ENCODE peak calls at places on chromosomes 12 and 14, in six cellular contexts. B is endothelial cell, Y is cardiac muscle cell, U is GM13977, D is ecto neural progenitor cell, O is fibroblast of mammary gland. S is an unnamed sample.

GRCh38 chr12:30525171-30525570 is 170.5 kb downstream of the IPO8 start:
- DNase-seq in D (no peak), O (no peak), Y (no peak), B (no peak), U (no peak), S (no peak)

GRCh38 chr12:122001379-122002209 is 20.1 kb upstream of the BCL7A start:
- DNase-seq in B (no peak), O (no peak), U (no peak), D (no peak), Y (no peak), S (no peak)

GRCh38 chr12:58711968-58712367 is 208.3 kb downstream of the LRIG3 start:
- DNase-seq in D (no peak), U (no peak), O (peak; percentile 86), B (no peak), Y (no peak), S (no peak)

GRCh38 chr12:33439587-33440011 is at the start of gene SYT10:
- DNase-seq in B (peak; percentile 45), Y (peak; percentile 81), D (peak; percentile 86), O (no peak), U (peak; percentile 35), S (no peak)

GRCh38 chr14:97177635-97178034 is 380.5 kb downstream of the VRK1 start:
- DNase-seq in U (no peak), B (peak; percentile 11), Y (no peak), D (no peak), O (peak; percentile 71), S (no peak)

GRCh38 chr14:68244272-68244975 is 424.8 kb downstream of the RAD51B start:
- DNase-seq in Y (no peak), U (no peak), O (no peak), D (no peak), B (no peak), S (no peak)

GRCh38 chr12:111178194-111179081 is 190.5 kb downstream of the PHETA1 start:
- DNase-seq in B (no peak), U (no peak), D (no peak), Y (peak; percentile 22), O (no peak), S (no peak)

GRCh38 chr12:29398495-29398894 is 17.5 kb upstream of the ERGIC2 start:
- DNase-seq in U (peak; percentile 16), D (no peak), B (no peak), O (no peak), Y (no peak), S (no peak)

GRCh38 chr14:105424861-105425260 is 5.2 kb downstream of the MTA1 start:
- DNase-seq in O (no peak), Y (no peak), U (no peak), D (no peak), B (no peak), S (no peak)

GRCh38 chr12:25151476-25151875 is 43.5 kb downstream of the DNAI7 start:
- DNase-seq in Y (peak; percentile 35), D (no peak), U (no peak), O (peak; percentile 98), B (peak; percentile 7), S (no peak)

GRCh38 chr14:58428011-58428807 is 690 bp downstream of the KIAA0586 start:
- DNase-seq in Y (peak; percentile 26), O (peak; percentile 73), D (no peak), U (no peak), B (peak; percentile 10), S (no peak)

GRCh38 chr14:50060871-50061663 is 55.3 kb downstream of the VCPKMT start:
- DNase-seq in U (peak; percentile 56), D (no peak), B (peak; percentile 23), Y (no peak), O (peak; percentile 95), S (no peak)

GRCh38 chr12:116885496-116885895 is 4.3 kb upstream of the HRK start:
- DNase-seq in D (no peak), O (no peak), Y (no peak), U (no peak), B (no peak), S (no peak)

GRCh38 chr14:101444116-101444515 is 117.2 kb upstream of the DIO3 start:
- DNase-seq in B (no peak), O (peak; percentile 87), D (no peak), U (no peak), Y (no peak), S (no peak)

GRCh38 chr14:73491977-73492552 is 1.3 kb downstream of the RIOX1 start:
- DNase-seq in U (no peak), Y (no peak), D (no peak), B (no peak), O (no peak), S (no peak)

GRCh38 chr14:99518441-99519346 is 37.5 kb downstream of the CCNK start:
- DNase-seq in B (peak; percentile 84), U (peak; percentile 91), D (peak; percentile 87), Y (peak; percentile 64), O (peak; percentile 36), S (peak; percentile 93)

GRCh38 chr12:107207931-107208515 is 114.7 kb upstream of the CRY1 start:
- DNase-seq in O (no peak), U (no peak), Y (no peak), B (no peak), D (no peak), S (no peak)

GRCh38 chr12:96249196-96250118 is 55.3 kb downstream of the ELK3 start:
- DNase-seq in D (no peak), Y (no peak), U (no peak), B (no peak), O (peak; percentile 90), S (no peak)

GRCh38 chr14:64092338-64092737 is 201.8 kb downstream of the ESR2 start:
- DNase-seq in U (no peak), D (no peak), B (no peak), O (no peak), Y (no peak), S (no peak)